ENCODE peak calls at places on chromosome 12, in nine cellular contexts. E is uterus, D is body of pancreas, O is A549, U is suprapubic skin, B is neuronal stem cell, M is pancreas, L is psoas muscle, J is heart right ventricle. A is an unnamed sample. For H3K4me1, the result is how much of the 10 kb centered on the place peaks cover.

GRCh38 chr12:98456583-98457573 is 58.5 kb upstream of the TMPO start:
- DNase-seq in E (no peak), J (peak), D (peak), L (peak), O (no peak), M (peak), U (no peak), B (peak), A (peak)

GRCh38 chr12:48824112-48824511 is 5.8 kb downstream of the CACNB3 start:
- DNase-seq in U (no peak), L (no peak), D (no peak), E (no peak), M (no peak), B (no peak), J (no peak), O (no peak), A (no peak)

GRCh38 chr12:108532061-108532848 is 17.2 kb downstream of the FICD start:
- DNase-seq in U (no peak), B (no peak), O (no peak), E (no peak), J (no peak), L (no peak), D (no peak), M (no peak), A (no peak)

GRCh38 chr12:85765443-85765842 is 70.8 kb downstream of the RASSF9 start:
- DNase-seq in U (no peak), B (no peak), J (no peak), L (no peak), M (no peak), O (peak), E (no peak), D (no peak), A (no peak)

GRCh38 chr12:57852620-57853509 is 6.3 kb upstream of the CTDSP2 start:
- DNase-seq in D (no peak), O (no peak), L (peak), J (peak), E (peak), M (no peak), B (peak), U (no peak), A (peak)

GRCh38 chr12:9273276-9273675 is 65.1 kb upstream of the PZP start:
- DNase-seq in J (no peak), D (no peak), L (no peak), U (no peak), O (no peak), M (no peak), B (no peak), E (no peak), A (no peak)

GRCh38 chr12:72072613-72073212 is 134.1 kb downstream of the TPH2 start:
- DNase-seq in L (no peak), O (no peak), M (no peak), D (no peak), E (no peak), B (no peak), J (no peak), U (no peak), A (no peak)

GRCh38 chr12:46357438-46358324 is 14.9 kb downstream of the SLC38A2 start:
- DNase-seq in U (no peak), L (no peak), D (no peak), B (no peak), M (no peak), J (no peak), O (peak), E (no peak), A (no peak)

GRCh38 chr12:109448272-109448671 is 28.8 kb downstream of the KCTD10 start:
- DNase-seq in J (no peak), D (no peak), M (no peak), L (no peak), B (no peak), O (no peak), U (no peak), E (no peak), A (no peak)

GRCh38 chr12:115306380-115306779 is 622.4 kb upstream of the TBX3 start:
- DNase-seq in L (no peak), E (no peak), B (no peak), J (no peak), U (no peak), O (no peak), D (no peak), M (no peak), A (no peak)

GRCh38 chr12:62803756-62804155 is 131.2 kb downstream of the PPM1H start:
- DNase-seq in J (no peak), O (no peak), B (no peak), E (no peak), L (no peak), M (no peak), U (no peak), D (no peak), A (no peak)

GRCh38 chr12:96219700-96220206 is 25.6 kb downstream of the ELK3 start:
- DNase-seq in E (no peak), U (no peak), M (no peak), D (no peak), B (no peak), O (peak), J (no peak), L (no peak), A (peak)

GRCh38 chr12:65720739-65721138 is 103.5 kb upstream of the HMGA2 start:
- DNase-seq in J (no peak), O (no peak), E (no peak), L (no peak), D (no peak), B (no peak), M (no peak), U (no peak), A (no peak)

GRCh38 chr12:30939234-30939633 is 12.7 kb downstream of the TSPAN11 start:
- DNase-seq in B (no peak), U (no peak), E (no peak), D (no peak), J (no peak), O (no peak), L (no peak), M (no peak), A (no peak)

GRCh38 chr12:25208554-25208953 is 13.5 kb downstream of the ETFRF1 start:
- DNase-seq in O (no peak), M (no peak), J (no peak), L (no peak), E (no peak), U (no peak), B (no peak), D (no peak), A (no peak)

GRCh38 chr12:115419145-115419646 is 735.2 kb upstream of the TBX3 start:
- DNase-seq in L (no peak), B (no peak), J (no peak), M (no peak), O (no peak), D (no peak), E (no peak), U (no peak), A (no peak)

GRCh38 chr12:120209851-120210250 is 8.9 kb upstream of the RPLP0 start:
- DNase-seq in L (no peak), J (no peak), B (no peak), M (no peak), U (no peak), D (no peak), O (no peak), E (no peak), A (peak)

GRCh38 chr12:1911598-1912575 is 6.6 kb downstream of the CACNA2D4 start:
- DNase-seq in J (no peak), L (peak), B (no peak), E (no peak), U (no peak), M (no peak), D (no peak), O (no peak), A (no peak)

GRCh38 chr12:114614040-114614439 is 69.9 kb downstream of the TBX3 start:
- DNase-seq in D (no peak), L (no peak), U (no peak), B (no peak), E (no peak), M (no peak), O (no peak), J (no peak), A (no peak)

GRCh38 chr12:153080-153746 is 60.7 kb downstream of the SLC6A12 start:
- DNase-seq in L (peak), J (peak), D (peak), M (peak), E (no peak), B (peak), O (peak), U (no peak), A (peak)

GRCh38 chr12:105944628-105945027 is 194.1 kb downstream of the NUAK1 start:
- DNase-seq in D (no peak), U (no peak), J (no peak), M (no peak), O (no peak), B (no peak), E (no peak), L (no peak), A (no peak)

GRCh38 chr12:79883216-79883615 is 51.7 kb downstream of the PPP1R12A start:
- DNase-seq in E (no peak), U (no peak), L (no peak), M (no peak), B (no peak), D (no peak), J (no peak), O (no peak), A (no peak)

GRCh38 chr12:52313461-52313860 is 7.7 kb downstream of the KRT83 start:
- DNase-seq in M (no peak), O (no peak), U (no peak), J (no peak), E (no peak), B (no peak), L (no peak), D (no peak), A (no peak)

GRCh38 chr12:121516437-121517011 is 64.3 kb downstream of the KDM2B start:
- DNase-seq in B (no peak), O (no peak), J (no peak), E (no peak), U (no peak), M (no peak), D (no peak), L (no peak), A (no peak)

DNA sequence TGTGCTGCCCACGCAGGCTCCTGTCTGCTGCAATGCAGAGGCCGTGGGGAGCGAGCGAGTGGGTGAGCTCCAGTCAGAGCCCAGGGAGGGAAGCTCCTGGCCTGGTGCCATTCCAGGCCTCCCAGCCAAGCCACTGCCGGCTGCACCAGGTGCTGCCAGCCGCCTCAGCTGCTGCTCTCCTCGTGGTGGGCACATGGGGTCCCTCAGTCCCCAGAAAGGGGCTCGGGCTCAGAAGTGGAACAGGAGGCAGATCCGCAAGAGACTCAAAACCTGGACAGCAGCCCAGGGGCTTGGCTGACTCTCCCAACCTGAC is 2.4 kb downstream of the ABCB9 start:
- DNase-seq in O (no peak), E (no peak), U (no peak), D (peak), L (no peak), B (no peak), J (peak), M (peak), A (no peak)
- H3K4me1 ChIP-seq in O (under half), E (under half), U (under half), D (half or more), L (under half), B (under half), J (half or more), M (under half), A (under half)

GRCh38 chr12:6215932-6216494 is 15.8 kb downstream of the CD9 start:
- DNase-seq in L (peak), J (no peak), E (peak), B (no peak), O (peak), M (peak), D (peak), U (peak), A (peak)
- H3K4me1 ChIP-seq in L (under half), J (half or more), E (under half), B (under half), O (under half), M (under half), D (under half), U (half or more), A (under half)

GRCh38 chr12:41684997-41685396 is 459.7 kb downstream of the GXYLT1 start:
- DNase-seq in B (no peak), L (no peak), J (no peak), U (no peak), M (no peak), E (no peak), O (peak), D (no peak), A (no peak)

GRCh38 chr12:41683513-41683912 is 461.2 kb downstream of the GXYLT1 start:
- DNase-seq in D (no peak), M (no peak), O (no peak), J (no peak), L (no peak), B (no peak), U (no peak), E (no peak), A (no peak)

GRCh38 chr12:41680155-41680554 is 464.5 kb downstream of the GXYLT1 start:
- DNase-seq in D (no peak), O (no peak), J (no peak), M (no peak), B (no peak), E (no peak), U (no peak), L (no peak), A (no peak)

GRCh38 chr12:41683023-41683422 is 461.7 kb downstream of the GXYLT1 start:
- DNase-seq in D (no peak), O (no peak), M (no peak), U (no peak), L (no peak), E (no peak), J (no peak), B (no peak), A (no peak)

DNA sequence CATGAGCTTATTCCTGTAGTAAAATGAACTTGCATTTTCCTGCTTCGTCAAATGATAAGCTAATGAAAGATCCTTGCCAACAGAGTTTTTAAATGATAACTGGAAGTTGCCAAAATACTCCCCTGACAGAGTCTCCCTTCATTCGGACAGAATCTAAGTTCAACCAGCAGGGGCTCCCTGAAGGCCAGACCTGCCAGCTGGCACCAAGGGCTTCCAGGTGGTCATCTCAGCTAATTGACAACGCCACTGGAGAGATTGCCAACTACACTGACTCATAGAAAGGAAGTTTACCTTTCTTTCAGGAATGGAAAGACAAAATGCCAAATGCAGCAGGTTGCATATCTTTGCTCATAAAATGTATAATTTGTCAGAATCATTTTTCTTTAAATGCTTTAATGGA is 462.8 kb downstream of the GXYLT1 start:
- DNase-seq in O (no peak), U (no peak), B (no peak), E (no peak), J (no peak), D (no peak), L (no peak), M (no peak), A (no peak)
- H3K4me1 ChIP-seq in O (under half), U (under half), B (under half), E (under half), J (under half), D (under half), L (under half), M (under half), A (under half)

GRCh38 chr12:110641512-110641911 is 27.6 kb downstream of the TCTN1 start:
- DNase-seq in B (peak), D (no peak), M (no peak), O (no peak), U (no peak), J (peak), L (peak), E (peak), A (no peak)

GRCh38 chr12:110637869-110638441 is 24.0 kb downstream of the TCTN1 start:
- DNase-seq in D (no peak), J (no peak), L (peak), E (no peak), B (no peak), O (no peak), M (no peak), U (no peak), A (no peak)

GRCh38 chr12:110639336-110640178 is 25.6 kb downstream of the TCTN1 start:
- DNase-seq in E (no peak), M (no peak), B (no peak), D (no peak), U (no peak), J (no peak), L (no peak), O (peak), A (no peak)

GRCh38 chr12:110638792-110639191 is 24.9 kb downstream of the TCTN1 start:
- DNase-seq in J (no peak), D (no peak), M (no peak), B (no peak), E (no peak), L (no peak), O (no peak), U (no peak), A (no peak)

GRCh38 chr12:110640275-110641025 is 26.5 kb downstream of the TCTN1 start:
- DNase-seq in M (no peak), J (no peak), B (no peak), L (peak), E (no peak), O (no peak), U (no peak), D (no peak), A (no peak)
- H3K4me1 ChIP-seq in M (under half), J (under half), B (under half), L (under half), E (under half), O (under half), U (under half), D (under half), A (under half)

DNA sequence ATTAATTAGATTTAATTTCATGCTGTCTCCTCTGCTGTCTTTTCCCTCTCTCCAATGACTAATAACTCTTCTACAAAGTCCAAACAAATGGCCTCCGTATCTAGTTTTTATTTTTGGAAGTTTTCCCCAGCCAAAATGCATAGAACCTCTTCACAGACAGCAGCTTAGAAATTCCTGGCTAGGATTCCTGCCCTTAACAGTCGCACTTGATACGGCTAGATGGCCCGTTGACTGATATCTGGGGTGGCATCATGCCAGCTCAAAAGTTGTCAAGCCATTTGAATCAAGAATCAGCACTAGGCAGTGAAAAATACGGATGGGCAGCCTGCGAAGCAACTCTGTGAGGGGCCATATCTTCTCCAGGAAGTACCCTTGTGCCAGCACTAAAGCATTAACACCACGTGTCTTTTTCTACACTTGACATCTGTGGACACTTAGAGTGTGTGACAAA is 39.0 kb upstream of the KRR1 start:
- DNase-seq in O (no peak), J (no peak), M (no peak), L (no peak), U (no peak), E (peak), D (peak), B (no peak), A (no peak)
- H3K4me1 ChIP-seq in O (under half), J (under half), M (under half), L (under half), U (under half), E (under half), D (under half), B (under half), A (under half)